ENCODE peak calls at places on chromosomes 11 and 22, in nine cellular contexts. R is fibroblast of mammary gland; I is GM12878; F is DMS 273 treated with DMSO at 0.1 percent for 48 hours; J is GM12891; Q is HT1080; O is adrenal gland; W is amygdala; C is activated T-helper 9 cell treated with anti-CD3 and anti-CD28 coated beads, Interleukin-2, amount 50 U/mL, for 16 hours. Y is an unnamed sample.

GRCh38 chr11:36744375-36745168 is 146.5 kb upstream of the RAG2 start:
- DNase-seq in R (peak), I (no peak), F (no peak), J (no peak), Q (peak), O (peak), W (peak), C (peak), Y (peak)

GRCh38 chr11:76576166-76576565 is 94.4 kb downstream of the LRRC32 start:
- DNase-seq in R (no peak), I (no peak), F (no peak), J (no peak), Q (no peak), O (no peak), W (no peak), C (no peak), Y (no peak)

GRCh38 chr11:110431212-110432073 is 1.7 kb downstream of the FDX1 start:
- DNase-seq in R (no peak), I (no peak), F (no peak), J (no peak), Q (no peak), O (no peak), W (no peak), C (no peak), Y (no peak)

GRCh38 chr11:123665321-123665720 is 10.9 kb upstream of the SCN3B start:
- DNase-seq in R (no peak), I (no peak), F (no peak), J (no peak), Q (no peak), O (no peak), W (no peak), C (no peak), Y (no peak)

GRCh38 chr11:33533668-33534067 is 167.0 kb downstream of the C11orf91 start:
- DNase-seq in R (peak), I (no peak), F (no peak), J (no peak), Q (peak), O (no peak), W (no peak), C (no peak), Y (no peak)

GRCh38 chr22:33921576-33922181 is 1.4 kb upstream of the LARGE1 start:
- DNase-seq in R (peak), I (no peak), F (no peak), J (peak), Q (peak), O (peak), W (peak), C (no peak), Y (no peak)

GRCh38 chr11:8032122-8032521 is 45.0 kb downstream of the EIF3F start:
- DNase-seq in R (no peak), I (no peak), F (no peak), J (no peak), Q (no peak), O (peak), W (no peak), C (no peak), Y (no peak)

GRCh38 chr22:23065069-23065451 is 5.3 kb upstream of the GNAZ start:
- DNase-seq in R (no peak), I (no peak), F (no peak), J (no peak), Q (no peak), O (no peak), W (no peak), C (no peak), Y (no peak)

GRCh38 chr22:43270314-43270908 is 72.8 kb downstream of the SCUBE1 start:
- DNase-seq in R (no peak), I (no peak), F (no peak), J (peak), Q (peak), O (no peak), W (no peak), C (no peak), Y (no peak)

GRCh38 chr22:22110548-22111266 is 128.1 kb upstream of the TOP3B start:
- DNase-seq in R (peak), I (peak), F (no peak), J (peak), Q (peak), O (peak), W (peak), C (no peak), Y (peak)

GRCh38 chr11:123430736-123431356 is 777 bp downstream of the GRAMD1B start:
- DNase-seq in R (no peak), I (no peak), F (no peak), J (peak), Q (peak), O (peak), W (peak), C (peak), Y (peak)

GRCh38 chr11:2535673-2536439 is 91.0 kb downstream of the KCNQ1 start:
- DNase-seq in R (no peak), I (no peak), F (no peak), J (no peak), Q (no peak), O (peak), W (no peak), C (no peak), Y (no peak)

GRCh38 chr11:76615950-76616349 is 54.6 kb downstream of the LRRC32 start:
- DNase-seq in R (no peak), I (no peak), F (peak), J (no peak), Q (no peak), O (peak), W (no peak), C (no peak), Y (no peak)

GRCh38 chr11:121467965-121468364 is 15.2 kb upstream of the SORL1-AS1 start:
- DNase-seq in R (no peak), I (peak), F (no peak), J (no peak), Q (no peak), O (no peak), W (no peak), C (peak), Y (peak)

GRCh38 chr11:14362613-14363012 is 3.6 kb upstream of the RRAS2 start:
- DNase-seq in R (no peak), I (no peak), F (no peak), J (no peak), Q (no peak), O (no peak), W (no peak), C (no peak), Y (no peak)

GRCh38 chr11:86670179-86670578 is 2.2 kb downstream of the ME3 start:
- DNase-seq in R (peak), I (no peak), F (no peak), J (no peak), Q (no peak), O (no peak), W (no peak), C (no peak), Y (no peak)

GRCh38 chr22:45139693-45140092 is 24.0 kb upstream of the NUP50 start:
- DNase-seq in R (no peak), I (no peak), F (no peak), J (no peak), Q (no peak), O (no peak), W (no peak), C (no peak), Y (no peak)

GRCh38 chr11:56968524-56968923 is 20.2 kb upstream of the OR5AK2 start:
- DNase-seq in R (no peak), I (no peak), F (no peak), J (no peak), Q (no peak), O (no peak), W (no peak), C (no peak), Y (no peak)

GRCh38 chr22:23537421-23537820 is 42.7 kb downstream of the IGLL1 start:
- DNase-seq in R (no peak), I (no peak), F (no peak), J (no peak), Q (no peak), O (no peak), W (no peak), C (no peak), Y (no peak)

GRCh38 chr11:69950120-69950519 is 128.0 kb upstream of the ANO1 start:
- DNase-seq in R (peak), I (no peak), F (no peak), J (peak), Q (peak), O (no peak), W (no peak), C (no peak), Y (no peak)

GRCh38 chr11:64663656-64664055 is 59.3 kb downstream of the NRXN2 start:
- DNase-seq in R (no peak), I (no peak), F (no peak), J (no peak), Q (no peak), O (no peak), W (no peak), C (no peak), Y (no peak)

GRCh38 chr22:23237201-23237798 is 57.0 kb downstream of the BCR start:
- DNase-seq in R (peak), I (no peak), F (peak), J (no peak), Q (no peak), O (no peak), W (peak), C (no peak), Y (no peak)

Y was measured in stimulated activated naive CD4-positive, alpha-beta T cell treated with Interleukin-2 at 50 U/mL for 16 hours.